ENCODE peak calls at places on chromosomes 1 and 21, in nine cellular contexts. E is SW 1271, Q is heart left ventricle, Y is GM18507, B is keratinocyte, K is EL, J is GM20000, W is amniotic epithelial cell, L is progenitor cell of endocrine pancreas. D is an unnamed sample.

GRCh38 chr1:115467790-115468189 is 129.7 kb upstream of the NGF start:
- DNase-seq in E (no peak), Q (no peak), Y (no peak), B (no peak), K (no peak), J (no peak), W (no peak), L (no peak), D (no peak)

GRCh38 chr21:45981641-45982255 is at the start of gene COL6A1:
- DNase-seq in E (peak), Q (peak), Y (no peak), B (no peak), K (peak), J (peak), W (no peak), L (peak), D (peak)

GRCh38 chr1:157249326-157249725 is 111.1 kb upstream of the ETV3 start:
- DNase-seq in E (no peak), Q (no peak), Y (no peak), B (no peak), K (no peak), J (no peak), W (no peak), L (no peak), D (no peak)

GRCh38 chr1:145994391-145995120 is 1.8 kb downstream of the TXNIP start:
- DNase-seq in E (no peak), Q (no peak), Y (no peak), B (no peak), K (no peak), J (no peak), W (peak), L (no peak), D (no peak)

GRCh38 chr1:75937034-75937433 is 4.8 kb upstream of the ASB17 start:
- DNase-seq in E (no peak), Q (no peak), Y (no peak), B (no peak), K (peak), J (no peak), W (peak), L (no peak), D (no peak)

GRCh38 chr1:175079338-175079737 is 11.7 kb downstream of the TNN start:
- DNase-seq in E (no peak), Q (no peak), Y (no peak), B (no peak), K (no peak), J (no peak), W (no peak), L (no peak), D (no peak)

GRCh38 chr1:230898748-230899147 is 30.4 kb upstream of the C1orf198 start:
- DNase-seq in E (no peak), Q (no peak), Y (no peak), B (no peak), K (no peak), J (no peak), W (no peak), L (no peak), D (no peak)

GRCh38 chr1:36497207-36497606 is 14.5 kb upstream of the CSF3R start:
- DNase-seq in E (no peak), Q (no peak), Y (no peak), B (no peak), K (no peak), J (no peak), W (peak), L (no peak), D (no peak)

GRCh38 chr1:180206581-180206980 is 23.5 kb upstream of the LHX4 start:
- DNase-seq in E (no peak), Q (no peak), Y (no peak), B (no peak), K (no peak), J (no peak), W (no peak), L (no peak), D (no peak)

GRCh38 chr1:5448486-5448885 is 543.7 kb downstream of the NPHP4 start:
- DNase-seq in E (no peak), Q (no peak), Y (no peak), B (no peak), K (no peak), J (no peak), W (no peak), L (no peak), D (peak)

GRCh38 chr1:151472852-151473731 is 13.8 kb upstream of the POGZ start:
- DNase-seq in E (no peak), Q (peak), Y (no peak), B (no peak), K (peak), J (peak), W (peak), L (peak), D (peak)

GRCh38 chr21:44086636-44087425 is 20.4 kb upstream of the PWP2 start:
- DNase-seq in E (no peak), Q (no peak), Y (no peak), B (no peak), K (no peak), J (no peak), W (no peak), L (no peak), D (no peak)

D was measured in activated effector memory CD4-positive, alpha-beta T cell treated with Interleukin-2 at 50 U/mL for 16 hours.